ENCODE peak calls at places on chromosomes 2 and 18, in six cellular contexts. P is RPMI7951; M is foreskin keratinocyte; H is activated CD4-positive, CD25-positive, alpha-beta regulatory T cell; Q is mucosa of descending colon; W is endothelial cell. E is an unnamed sample.

GRCh38 chr18:23662309-23663263 is at the start of gene ANKRD29:
- DNase-seq in Q (peak; percentile 57), W (peak; percentile 29), H (peak; percentile 4), M (no peak), P (peak; percentile 45), E (peak; percentile 57)

GRCh38 chr2:190679813-190680591 is 31.1 kb downstream of the NAB1 start:
- DNase-seq in Q (peak; percentile 70), P (peak; percentile 96), W (peak; percentile 57), M (peak; percentile 55), H (peak; percentile 3), E (peak; percentile 73)

GRCh38 chr2:111173856-111174255 is 53.1 kb downstream of the BCL2L11 start:
- DNase-seq in Q (no peak), H (no peak), M (no peak), W (no peak), P (no peak), E (no peak)

GRCh38 chr2:186241874-186242273 is 244.2 kb upstream of the ZC3H15 start:
- DNase-seq in M (no peak), P (no peak), W (no peak), H (no peak), Q (no peak), E (no peak)

GRCh38 chr2:179302149-179302548 is 37.5 kb upstream of the SESTD1 start:
- DNase-seq in W (no peak), M (no peak), Q (no peak), P (no peak), H (no peak), E (no peak)

GRCh38 chr2:46850742-46851141 is 64.9 kb downstream of the MCFD2 start:
- DNase-seq in W (no peak), P (peak; percentile 81), Q (no peak), M (no peak), H (no peak), E (peak; percentile 93)

GRCh38 chr18:50805732-50806131 is 14.1 kb downstream of the MRO start:
- DNase-seq in Q (no peak), P (no peak), W (no peak), M (no peak), H (no peak), E (no peak)

GRCh38 chr2:1400943-1401735 is 12.1 kb upstream of the TPO start:
- DNase-seq in Q (no peak), M (no peak), P (no peak), W (no peak), H (no peak), E (no peak)

GRCh38 chr18:48711651-48712486 is 173.0 kb downstream of the CTIF start:
- DNase-seq in M (no peak), Q (no peak), P (peak; percentile 88), H (no peak), W (peak; percentile 33), E (peak; percentile 27)

GRCh38 chr2:211835695-211836094 is 702.9 kb downstream of the ERBB4 start:
- DNase-seq in P (no peak), W (no peak), Q (no peak), H (no peak), M (no peak), E (no peak)

E was measured in Daoy.